ENCODE peak calls at places on chromosomes 7 and 10, in eight cellular contexts. One of them, this sample, is unnamed.

GRCh38 chr10:17196045-17196444 is 5.4 kb downstream of the TRDMT1 start:
- DNase-seq in K562: no peak
- DNase-seq in mucosa of descending colon: no peak
- DNase-seq in fibroblast of lung: no peak
- DNase-seq in vagina: no peak
- DNase-seq in suprapubic skin: no peak
- DNase-seq in endothelial cell of umbilical vein: no peak
- DNase-seq in AG09309: no peak
- DNase-seq in this sample: no peak

GRCh38 chr10:89466599-89467035 is 52.2 kb downstream of the IFIT5 start:
- DNase-seq in AG09309: no peak
- DNase-seq in K562: no peak
- DNase-seq in fibroblast of lung: peak
- DNase-seq in vagina: no peak
- DNase-seq in suprapubic skin: no peak
- DNase-seq in mucosa of descending colon: no peak
- DNase-seq in endothelial cell of umbilical vein: peak
- DNase-seq in this sample: peak

GRCh38 chr10:17644485-17644964 is 574 bp downstream of the STAM start:
- DNase-seq in fibroblast of lung: peak
- DNase-seq in endothelial cell of umbilical vein: no peak
- DNase-seq in suprapubic skin: no peak
- DNase-seq in K562: peak
- DNase-seq in mucosa of descending colon: no peak
- DNase-seq in vagina: no peak
- DNase-seq in AG09309: no peak
- DNase-seq in this sample: peak

GRCh38 chr7:80537091-80537490 is 25.2 kb upstream of the GNAT3 start:
- DNase-seq in suprapubic skin: no peak
- DNase-seq in AG09309: no peak
- DNase-seq in vagina: no peak
- DNase-seq in K562: no peak
- DNase-seq in fibroblast of lung: no peak
- DNase-seq in endothelial cell of umbilical vein: no peak
- DNase-seq in mucosa of descending colon: no peak
- DNase-seq in this sample: no peak

GRCh38 chr7:91292506-91292905 is 28.3 kb downstream of the FZD1 start:
- DNase-seq in mucosa of descending colon: no peak
- DNase-seq in vagina: no peak
- DNase-seq in endothelial cell of umbilical vein: no peak
- DNase-seq in fibroblast of lung: no peak
- DNase-seq in AG09309: no peak
- DNase-seq in suprapubic skin: no peak
- DNase-seq in K562: no peak
- DNase-seq in this sample: no peak

GRCh38 chr7:13628231-13629001 is 361.1 kb downstream of the ETV1 start:
- DNase-seq in AG09309: peak
- DNase-seq in K562: no peak
- DNase-seq in fibroblast of lung: peak
- DNase-seq in endothelial cell of umbilical vein: no peak
- DNase-seq in mucosa of descending colon: no peak
- DNase-seq in vagina: no peak
- DNase-seq in suprapubic skin: no peak
- DNase-seq in this sample: peak

GRCh38 chr7:69585169-69585568 is 13.1 kb upstream of the AUTS2 start:
- DNase-seq in AG09309: no peak
- DNase-seq in fibroblast of lung: no peak
- DNase-seq in vagina: no peak
- DNase-seq in suprapubic skin: no peak
- DNase-seq in endothelial cell of umbilical vein: no peak
- DNase-seq in K562: no peak
- DNase-seq in mucosa of descending colon: no peak
- DNase-seq in this sample: no peak

GRCh38 chr10:62652114-62652513 is 152.4 kb upstream of the ADO start:
- DNase-seq in vagina: peak
- DNase-seq in fibroblast of lung: no peak
- DNase-seq in endothelial cell of umbilical vein: no peak
- DNase-seq in mucosa of descending colon: no peak
- DNase-seq in K562: no peak
- DNase-seq in AG09309: peak
- DNase-seq in suprapubic skin: no peak
- DNase-seq in this sample: peak

GRCh38 chr7:147818338-147818737 is 772.2 kb upstream of the C7orf33 start:
- DNase-seq in fibroblast of lung: no peak
- DNase-seq in mucosa of descending colon: no peak
- DNase-seq in endothelial cell of umbilical vein: no peak
- DNase-seq in K562: no peak
- DNase-seq in vagina: no peak
- DNase-seq in suprapubic skin: no peak
- DNase-seq in AG09309: no peak
- DNase-seq in this sample: no peak

GRCh38 chr10:70355234-70356021 is 27.0 kb downstream of the LRRC20 start:
- DNase-seq in K562: no peak
- DNase-seq in mucosa of descending colon: no peak
- DNase-seq in AG09309: no peak
- DNase-seq in endothelial cell of umbilical vein: no peak
- DNase-seq in fibroblast of lung: peak
- DNase-seq in suprapubic skin: no peak
- DNase-seq in vagina: no peak
- DNase-seq in this sample: no peak

GRCh38 chr7:158450476-158451124 is 137.0 kb downstream of the PTPRN2 start:
- DNase-seq in suprapubic skin: no peak
- DNase-seq in endothelial cell of umbilical vein: no peak
- DNase-seq in mucosa of descending colon: no peak
- DNase-seq in vagina: no peak
- DNase-seq in K562: no peak
- DNase-seq in fibroblast of lung: no peak
- DNase-seq in AG09309: no peak
- DNase-seq in this sample: no peak

GRCh38 chr10:51073461-51074237 is 638 bp upstream of the PRKG1 start:
- DNase-seq in suprapubic skin: peak
- DNase-seq in endothelial cell of umbilical vein: no peak
- DNase-seq in mucosa of descending colon: peak
- DNase-seq in K562: peak
- DNase-seq in AG09309: no peak
- DNase-seq in vagina: no peak
- DNase-seq in fibroblast of lung: peak
- DNase-seq in this sample: no peak

GRCh38 chr7:156634117-156634516 is 6.5 kb upstream of the RNF32 start:
- DNase-seq in fibroblast of lung: no peak
- DNase-seq in suprapubic skin: no peak
- DNase-seq in K562: no peak
- DNase-seq in mucosa of descending colon: no peak
- DNase-seq in endothelial cell of umbilical vein: no peak
- DNase-seq in AG09309: no peak
- DNase-seq in vagina: no peak
- DNase-seq in this sample: no peak
- TF ChIP-seq CTCF in fibroblast of lung: no peak
- TF ChIP-seq CTCF in suprapubic skin: no peak
- TF ChIP-seq CTCF in K562: no peak
- TF ChIP-seq CTCF in mucosa of descending colon: no peak
- TF ChIP-seq CTCF in endothelial cell of umbilical vein: no peak
- TF ChIP-seq CTCF in AG09309: no peak
- TF ChIP-seq CTCF in vagina: no peak
- TF ChIP-seq CTCF in this sample: no peak

GRCh38 chr7:6227294-6227846 is 45.1 kb downstream of the CYTH3 start:
- DNase-seq in fibroblast of lung: peak
- DNase-seq in suprapubic skin: no peak
- DNase-seq in AG09309: no peak
- DNase-seq in vagina: no peak
- DNase-seq in mucosa of descending colon: no peak
- DNase-seq in K562: no peak
- DNase-seq in endothelial cell of umbilical vein: no peak
- DNase-seq in this sample: peak
- H3K4me3 ChIP-seq in fibroblast of lung: no peak
- H3K4me3 ChIP-seq in suprapubic skin: no peak
- H3K4me3 ChIP-seq in AG09309: no peak
- H3K4me3 ChIP-seq in vagina: no peak
- H3K4me3 ChIP-seq in mucosa of descending colon: no peak
- H3K4me3 ChIP-seq in K562: no peak
- H3K4me3 ChIP-seq in endothelial cell of umbilical vein: no peak
- H3K4me3 ChIP-seq in this sample: no peak

DNA sequence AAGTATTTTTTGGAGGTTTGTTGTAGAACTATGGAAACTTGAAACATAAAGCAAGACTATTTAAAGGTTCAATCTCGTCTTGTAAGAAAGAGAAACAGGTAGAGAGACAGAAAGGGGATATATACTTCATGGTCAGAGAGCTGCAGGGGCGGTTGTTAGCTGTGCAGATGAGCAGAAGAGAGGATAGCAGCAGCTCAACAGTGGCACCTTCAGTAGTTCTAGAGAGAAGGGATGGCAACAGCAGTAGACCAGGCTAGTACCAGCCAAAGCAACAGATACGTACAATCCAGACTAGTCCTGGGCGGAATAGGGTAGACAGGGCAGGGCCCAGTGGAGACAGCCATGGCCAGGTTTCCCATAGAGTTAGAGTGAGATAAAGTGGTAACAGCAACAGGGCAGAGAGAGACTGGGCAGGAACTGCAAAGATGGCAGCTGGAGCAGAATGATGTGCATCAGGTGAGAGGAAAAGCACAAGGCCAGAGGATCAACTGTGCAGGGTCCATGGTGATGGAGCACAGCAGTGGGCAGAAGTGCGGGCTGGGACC is 145.2 kb downstream of the FRMD4A start:
- DNase-seq in suprapubic skin: no peak
- DNase-seq in endothelial cell of umbilical vein: peak
- DNase-seq in vagina: no peak
- DNase-seq in AG09309: no peak
- DNase-seq in mucosa of descending colon: no peak
- DNase-seq in K562: peak
- DNase-seq in fibroblast of lung: peak
- DNase-seq in this sample: peak
- TF ChIP-seq CTCF in suprapubic skin: no peak
- TF ChIP-seq CTCF in endothelial cell of umbilical vein: no peak
- TF ChIP-seq CTCF in vagina: no peak
- TF ChIP-seq CTCF in AG09309: no peak
- TF ChIP-seq CTCF in mucosa of descending colon: no peak
- TF ChIP-seq CTCF in K562: no peak
- TF ChIP-seq CTCF in fibroblast of lung: no peak
- TF ChIP-seq CTCF in this sample: no peak

GRCh38 chr7:38312776-38313175 is 39.3 kb upstream of the TARP start:
- DNase-seq in fibroblast of lung: no peak
- DNase-seq in mucosa of descending colon: no peak
- DNase-seq in vagina: no peak
- DNase-seq in suprapubic skin: no peak
- DNase-seq in AG09309: no peak
- DNase-seq in K562: no peak
- DNase-seq in endothelial cell of umbilical vein: peak
- DNase-seq in this sample: no peak

GRCh38 chr7:38310601-38311057 is 37.2 kb upstream of the TARP start:
- DNase-seq in fibroblast of lung: peak
- DNase-seq in mucosa of descending colon: peak
- DNase-seq in K562: no peak
- DNase-seq in endothelial cell of umbilical vein: peak
- DNase-seq in AG09309: no peak
- DNase-seq in suprapubic skin: no peak
- DNase-seq in vagina: no peak
- DNase-seq in this sample: no peak

GRCh38 chr7:38307640-38308039 is 34.2 kb upstream of the TARP start:
- DNase-seq in K562: no peak
- DNase-seq in mucosa of descending colon: no peak
- DNase-seq in endothelial cell of umbilical vein: no peak
- DNase-seq in suprapubic skin: no peak
- DNase-seq in fibroblast of lung: no peak
- DNase-seq in AG09309: no peak
- DNase-seq in vagina: no peak
- DNase-seq in this sample: no peak

GRCh38 chr7:38309555-38309954 is 36.1 kb upstream of the TARP start:
- DNase-seq in K562: no peak
- DNase-seq in endothelial cell of umbilical vein: no peak
- DNase-seq in vagina: no peak
- DNase-seq in fibroblast of lung: no peak
- DNase-seq in mucosa of descending colon: no peak
- DNase-seq in suprapubic skin: no peak
- DNase-seq in AG09309: no peak
- DNase-seq in this sample: no peak

DNA sequence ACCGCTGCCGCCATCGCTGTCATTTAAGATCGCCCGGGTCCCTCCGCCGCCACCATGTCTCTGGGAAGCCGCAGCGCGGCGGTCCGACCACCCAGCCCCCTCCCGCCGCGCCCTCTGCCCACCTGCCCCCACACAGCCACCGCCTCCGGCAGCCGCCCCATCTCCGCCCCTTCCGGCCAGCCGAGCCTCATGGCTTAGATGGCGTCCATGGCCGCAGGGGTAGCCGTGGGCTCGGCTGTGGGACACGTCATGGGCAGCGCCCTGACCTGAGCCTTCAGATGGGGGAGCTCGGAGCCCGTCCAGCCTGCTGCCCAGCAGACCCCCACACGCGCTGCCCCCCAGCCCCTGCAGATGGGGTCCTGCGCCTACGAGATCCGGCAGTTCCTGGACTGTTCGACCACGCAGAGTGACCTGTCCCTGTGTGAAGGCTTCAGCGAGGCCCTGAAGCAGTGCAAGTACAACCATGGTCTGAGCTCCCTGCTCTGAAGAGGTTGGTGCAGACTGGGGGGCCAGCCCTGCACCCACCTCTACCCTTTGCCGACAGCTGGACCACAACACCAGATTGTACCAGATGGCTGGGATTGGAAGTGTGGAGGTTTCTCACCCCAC is 38.0 kb upstream of the TARP start:
- DNase-seq in endothelial cell of umbilical vein: no peak
- DNase-seq in mucosa of descending colon: peak
- DNase-seq in vagina: no peak
- DNase-seq in K562: peak
- DNase-seq in suprapubic skin: no peak
- DNase-seq in AG09309: no peak
- DNase-seq in fibroblast of lung: no peak
- DNase-seq in this sample: no peak
- H3K4me3 ChIP-seq in endothelial cell of umbilical vein: peak
- H3K4me3 ChIP-seq in mucosa of descending colon: no peak
- H3K4me3 ChIP-seq in vagina: peak
- H3K4me3 ChIP-seq in K562: peak
- H3K4me3 ChIP-seq in suprapubic skin: peak
- H3K4me3 ChIP-seq in AG09309: peak
- H3K4me3 ChIP-seq in fibroblast of lung: no peak
- H3K4me3 ChIP-seq in this sample: peak

DNA sequence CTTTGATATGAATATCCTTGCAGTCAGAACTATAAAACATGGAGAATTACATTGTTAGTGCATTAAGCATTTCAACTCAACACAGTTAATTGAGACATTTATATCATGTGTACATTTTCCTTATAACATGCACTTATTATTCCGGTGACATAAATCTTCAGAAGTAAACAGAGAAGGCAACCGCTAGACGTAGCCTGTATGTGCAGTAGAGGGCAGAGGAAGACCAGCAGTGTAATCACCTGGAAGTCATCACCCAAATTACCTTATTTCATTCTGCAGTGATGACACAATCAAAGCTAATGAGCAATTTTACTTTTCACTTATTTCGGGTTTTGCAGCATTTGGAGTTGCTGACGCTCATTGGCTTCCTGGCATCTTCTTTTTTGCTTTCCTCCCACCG is 394.6 kb downstream of the SDK1 start:
- DNase-seq in endothelial cell of umbilical vein: no peak
- DNase-seq in fibroblast of lung: peak
- DNase-seq in vagina: no peak
- DNase-seq in AG09309: no peak
- DNase-seq in K562: no peak
- DNase-seq in suprapubic skin: no peak
- DNase-seq in mucosa of descending colon: no peak
- DNase-seq in this sample: no peak
- TF ChIP-seq CTCF in endothelial cell of umbilical vein: no peak
- TF ChIP-seq CTCF in fibroblast of lung: no peak
- TF ChIP-seq CTCF in vagina: no peak
- TF ChIP-seq CTCF in AG09309: no peak
- TF ChIP-seq CTCF in K562: peak
- TF ChIP-seq CTCF in suprapubic skin: no peak
- TF ChIP-seq CTCF in mucosa of descending colon: no peak
- TF ChIP-seq CTCF in this sample: no peak